ENCODE peak calls at places on chromosomes 5 and 9, in five cellular contexts. L is SK-N-SH, T is GM12878, D is HepG2, M is K562. O is an unnamed sample.

GRCh38 chr9:120944434-120945125 is 18.0 kb upstream of the TRAF1 start:
- DNase-seq in L (no peak), T (peak), D (no peak), M (no peak), O (peak)

GRCh38 chr9:385818-386398 is 171.2 kb downstream of the DOCK8 start:
- DNase-seq in L (peak), T (no peak), D (peak), M (peak), O (no peak)

GRCh38 chr5:61744690-61745619 is 412.9 kb downstream of the ZSWIM6 start:
- DNase-seq in L (no peak), T (no peak), D (peak), M (peak), O (no peak)

GRCh38 chr9:19231126-19232035 is 888 bp downstream of the DENND4C start:
- DNase-seq in L (peak), T (no peak), D (no peak), M (peak), O (no peak)

GRCh38 chr5:56048124-56048523 is 53.4 kb upstream of the IL6ST start:
- DNase-seq in L (no peak), T (no peak), D (no peak), M (no peak), O (no peak)

GRCh38 chr9:17613723-17614122 is 34.9 kb downstream of the SH3GL2 start:
- DNase-seq in L (no peak), T (no peak), D (no peak), M (no peak), O (no peak)

GRCh38 chr9:100082786-100083185 is 16.0 kb downstream of the ERP44 start:
- DNase-seq in L (no peak), T (no peak), D (no peak), M (no peak), O (no peak)

GRCh38 chr9:33818832-33819500 is 2.0 kb downstream of the UBE2R2 start:
- DNase-seq in L (peak), T (no peak), D (no peak), M (no peak), O (no peak)

GRCh38 chr9:133873006-133873780 is 118.9 kb downstream of the VAV2 start:
- DNase-seq in L (peak), T (no peak), D (no peak), M (no peak), O (no peak)

GRCh38 chr9:133572821-133573361 is 36.3 kb downstream of the FAM163B start:
- DNase-seq in L (peak), T (no peak), D (no peak), M (no peak), O (no peak)

GRCh38 chr5:98929982-98930355 is 1.2 kb upstream of the CHD1 start:
- DNase-seq in L (no peak), T (no peak), D (no peak), M (no peak), O (no peak)

GRCh38 chr5:80761966-80762365 is 107.2 kb upstream of the DHFR start:
- DNase-seq in L (no peak), T (no peak), D (no peak), M (no peak), O (no peak)

GRCh38 chr5:31385774-31386537 is 145.9 kb downstream of the DROSHA start:
- DNase-seq in L (no peak), T (no peak), D (peak), M (peak), O (no peak)

GRCh38 chr5:98428806-98429205 is 344.7 kb upstream of the RGMB start:
- DNase-seq in L (no peak), T (peak), D (no peak), M (no peak), O (no peak)

GRCh38 chr9:119284118-119284517 is 85.1 kb downstream of the BRINP1 start:
- DNase-seq in L (peak), T (no peak), D (peak), M (no peak), O (no peak)

GRCh38 chr9:137569609-137570203 is 9.0 kb downstream of the DPH7 start:
- DNase-seq in L (no peak), T (no peak), D (no peak), M (no peak), O (no peak)

GRCh38 chr5:139482050-139482889 is at the start of gene STING1:
- DNase-seq in L (peak), T (peak), D (peak), M (peak), O (peak)

GRCh38 chr5:169460896-169461295 is 122.7 kb upstream of the SPDL1 start:
- DNase-seq in L (no peak), T (no peak), D (no peak), M (no peak), O (no peak)

GRCh38 chr9:91026266-91026665 is 224.6 kb downstream of the SYK start:
- DNase-seq in L (no peak), T (no peak), D (no peak), M (no peak), O (no peak)

GRCh38 chr5:68053202-68053601 is 162.4 kb upstream of the PIK3R1 start:
- DNase-seq in L (no peak), T (no peak), D (no peak), M (no peak), O (no peak)

GRCh38 chr9:71806916-71807315 is 38.6 kb upstream of the CEMIP2 start:
- DNase-seq in L (peak), T (no peak), D (peak), M (peak), O (peak)

GRCh38 chr9:129569506-129570449 is 51.1 kb downstream of the C9orf50 start:
- DNase-seq in L (peak), T (no peak), D (peak), M (peak), O (no peak)

GRCh38 chr5:54217826-54218503 is 92.4 kb downstream of the ARL15 start:
- DNase-seq in L (peak), T (no peak), D (peak), M (peak), O (peak)

GRCh38 chr9:69122086-69122390 is 52.0 kb upstream of the TJP2 start:
- DNase-seq in L (peak), T (no peak), D (peak), M (no peak), O (peak)

GRCh38 chr5:147534172-147534951 is 24.5 kb upstream of the DPYSL3 start:
- DNase-seq in L (no peak), T (no peak), D (no peak), M (no peak), O (no peak)

GRCh38 chr5:10653033-10653432 is 89.2 kb downstream of the ANKRD33B start:
- DNase-seq in L (no peak), T (no peak), D (no peak), M (no peak), O (no peak)

GRCh38 chr5:73322453-73323076 is 126.0 kb downstream of the FOXD1 start:
- DNase-seq in L (no peak), T (no peak), D (no peak), M (no peak), O (no peak)

GRCh38 chr5:111271885-111272284 is 47.7 kb downstream of the CAMK4 start:
- DNase-seq in L (no peak), T (no peak), D (no peak), M (no peak), O (no peak)

GRCh38 chr5:28808967-28809810 is 1770.8 kb upstream of the CDH9 start:
- DNase-seq in L (peak), T (no peak), D (no peak), M (peak), O (no peak)

GRCh38 chr5:133818031-133818431 is 150.4 kb downstream of the C5orf15 start:
- DNase-seq in L (no peak), T (no peak), D (no peak), M (no peak), O (no peak)

GRCh38 chr5:52809884-52810283 is 22.2 kb downstream of the ITGA1 start:
- DNase-seq in L (no peak), T (no peak), D (no peak), M (no peak), O (no peak)

GRCh38 chr5:34552129-34552528 is 104.0 kb upstream of the RAI14 start:
- DNase-seq in L (no peak), T (no peak), D (no peak), M (no peak), O (no peak)

GRCh38 chr9:7489018-7489417 is 310.6 kb downstream of the DMAC1 start:
- DNase-seq in L (peak), T (no peak), D (no peak), M (no peak), O (no peak)

GRCh38 chr9:109012876-109013677 is at the start of gene CTNNAL1:
- DNase-seq in L (peak), T (no peak), D (peak), M (peak), O (peak)

GRCh38 chr9:121261107-121261460 is 6.9 kb upstream of the GSN start:
- DNase-seq in L (peak), T (no peak), D (no peak), M (no peak), O (no peak)

GRCh38 chr9:17614246-17614645 is 35.4 kb downstream of the SH3GL2 start:
- DNase-seq in L (no peak), T (no peak), D (no peak), M (no peak), O (no peak)

GRCh38 chr9:123391946-123392345 is 35.9 kb downstream of the CRB2 start:
- DNase-seq in L (no peak), T (no peak), D (no peak), M (no peak), O (no peak)
- H3K4me3 ChIP-seq in L (no peak), T (no peak), D (no peak), M (no peak), O (no peak)

GRCh38 chr9:114932502-114932901 is 2.1 kb upstream of the TNFSF8 start:
- DNase-seq in L (no peak), T (no peak), D (no peak), M (no peak), O (no peak)
- TF ChIP-seq REST in L (no peak), T (no peak), D (no peak), M (no peak), O (no peak)

GRCh38 chr5:135829681-135830383 is 4.6 kb upstream of the SLC25A48 start:
- DNase-seq in L (peak), T (no peak), D (peak), M (peak), O (peak)
- TF ChIP-seq GABPA in L (no peak), T (no peak), D (no peak), M (no peak), O (no peak)

DNA sequence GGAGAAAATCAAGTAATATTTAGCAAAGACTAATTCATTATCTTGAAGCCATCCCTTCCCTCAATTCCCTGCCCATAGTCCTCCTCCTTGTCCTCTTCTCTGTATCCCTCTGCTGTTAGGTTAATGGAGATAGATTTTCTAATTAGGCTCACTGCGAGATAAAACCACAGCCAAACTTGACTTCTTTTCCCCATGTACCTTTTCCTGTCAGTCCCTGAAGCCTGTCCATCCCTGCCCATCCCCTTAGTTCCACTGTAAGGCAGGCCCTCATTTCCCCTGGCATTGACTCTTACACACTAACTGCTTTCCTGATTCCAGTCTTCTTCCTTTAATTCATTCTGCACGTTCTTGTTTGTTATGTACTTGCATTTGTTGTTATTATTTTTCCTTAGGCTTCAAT is 1.2 kb downstream of the TLR4 start:
- DNase-seq in L (no peak), T (no peak), D (no peak), M (no peak), O (no peak)
- H3K4me3 ChIP-seq in L (no peak), T (no peak), D (no peak), M (no peak), O (peak)

DNA sequence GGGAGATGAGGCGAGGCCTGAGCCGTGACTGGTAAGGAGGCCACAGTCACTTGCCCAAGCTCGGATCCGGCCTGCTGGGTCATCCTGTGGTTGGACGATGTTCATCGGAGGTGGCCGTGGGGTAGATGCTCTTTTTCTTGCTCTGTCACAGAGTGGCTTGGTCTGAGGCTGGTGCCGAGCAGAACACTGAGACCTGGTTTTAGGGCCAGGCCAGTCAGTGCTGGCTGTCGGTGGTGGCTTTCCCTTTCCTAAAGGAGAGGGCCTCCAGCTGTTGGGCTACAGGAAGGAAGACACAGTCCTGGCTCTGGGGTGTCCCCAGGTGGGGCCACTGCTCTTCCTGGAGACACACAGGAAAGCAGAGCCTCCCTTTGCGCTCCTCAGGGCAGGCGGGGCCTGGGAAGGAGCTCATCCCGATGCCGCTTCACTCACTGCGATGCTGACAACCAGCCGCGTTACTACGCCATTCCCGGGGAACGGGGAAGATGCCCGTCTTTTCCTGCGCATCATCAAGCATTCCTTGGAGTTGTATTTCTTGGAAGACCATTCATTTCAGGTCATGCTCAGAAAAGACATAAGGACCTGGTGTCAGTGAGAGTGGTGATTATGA is 254.8 kb upstream of the IRX4 start:
- DNase-seq in L (no peak), T (no peak), D (no peak), M (no peak), O (no peak)
- TF ChIP-seq REST in L (no peak), T (no peak), D (no peak), M (no peak), O (no peak)

GRCh38 chr9:96061293-96061987 is 185.9 kb downstream of the ERCC6L2 start:
- DNase-seq in L (peak), T (no peak), D (peak), M (peak), O (peak)
- TF ChIP-seq GABPA in L (no peak), T (no peak), D (no peak), M (no peak), O (no peak)